ENCODE peak calls at places on chromosomes 5 and 9, in six cellular contexts. E is testis, R is AG09309, C is endodermal cell, O is GM13977, P is right lobe of liver. V is an unnamed sample.

GRCh38 chr9:94082956-94083355 is 1.3 kb upstream of the PTPDC1 start:
- DNase-seq in E (no peak), R (no peak), C (no peak), O (no peak), P (no peak), V (no peak)

GRCh38 chr9:105088088-105088487 is 156.4 kb upstream of the SLC44A1 start:
- DNase-seq in E (no peak), R (no peak), C (no peak), O (no peak), P (no peak), V (no peak)

GRCh38 chr5:101429241-101429640 is 526.2 kb upstream of the ST8SIA4 start:
- DNase-seq in E (no peak), R (peak; percentile 40), C (no peak), O (no peak), P (no peak), V (no peak)

GRCh38 chr5:124670672-124671592 is 75.5 kb downstream of the ZNF608 start:
- DNase-seq in E (no peak), R (no peak), C (no peak), O (no peak), P (no peak), V (no peak)

GRCh38 chr9:137825324-137825991 is 52.1 kb upstream of the CACNA1B start:
- DNase-seq in E (no peak), R (no peak), C (no peak), O (peak; percentile 80), P (no peak), V (no peak)

GRCh38 chr9:76459691-76460635 is 981 bp downstream of the GCNT1 start:
- DNase-seq in E (peak; percentile 41), R (no peak), C (peak; percentile 90), O (peak; percentile 46), P (no peak), V (no peak)

GRCh38 chr5:139639619-139640431 is 8.3 kb upstream of the CXXC5 start:
- DNase-seq in E (peak; percentile 29), R (no peak), C (peak; percentile 52), O (no peak), P (peak; percentile 72), V (no peak)

GRCh38 chr9:71001780-71002386 is 119.5 kb downstream of the TRPM3 start:
- DNase-seq in E (no peak), R (peak; percentile 8), C (peak; percentile 80), O (peak; percentile 15), P (peak; percentile 53), V (no peak)

GRCh38 chr9:68933434-68934318 is 80.2 kb downstream of the PRKACG start:
- DNase-seq in E (no peak), R (no peak), C (no peak), O (no peak), P (no peak), V (no peak)

GRCh38 chr5:56075361-56075760 is 80.6 kb upstream of the IL6ST start:
- DNase-seq in E (peak; percentile 47), R (no peak), C (no peak), O (no peak), P (no peak), V (peak; percentile 85)

GRCh38 chr5:113047234-113047633 is 70.6 kb downstream of the DCP2 start:
- DNase-seq in E (no peak), R (no peak), C (no peak), O (no peak), P (no peak), V (no peak)

GRCh38 chr9:8826281-8826680 is 1026.7 kb upstream of the DMAC1 start:
- DNase-seq in E (no peak), R (no peak), C (no peak), O (no peak), P (no peak), V (no peak)

GRCh38 chr5:41346609-41347008 is 133.3 kb upstream of the C6 start:
- DNase-seq in E (no peak), R (no peak), C (no peak), O (no peak), P (no peak), V (no peak)

GRCh38 chr5:107593009-107593408 is 77.7 kb downstream of the EFNA5 start:
- DNase-seq in E (no peak), R (no peak), C (no peak), O (no peak), P (no peak), V (no peak)

GRCh38 chr9:38087934-38088925 is 19.2 kb upstream of the SHB start:
- DNase-seq in E (peak; percentile 79), R (no peak), C (peak; percentile 96), O (peak; percentile 68), P (peak; percentile 84), V (no peak)

GRCh38 chr5:82719368-82719767 is 357.8 kb downstream of the TMEM167A start:
- DNase-seq in E (peak; percentile 30), R (no peak), C (no peak), O (peak; percentile 65), P (no peak), V (no peak)

GRCh38 chr9:86487222-86487841 is 133.1 kb upstream of the TUT7 start:
- DNase-seq in E (no peak), R (peak; percentile 58), C (no peak), O (peak; percentile 46), P (no peak), V (peak; percentile 47)

GRCh38 chr5:133831506-133832224 is 136.8 kb downstream of the C5orf15 start:
- DNase-seq in E (no peak), R (no peak), C (peak; percentile 60), O (no peak), P (no peak), V (no peak)

GRCh38 chr9:764105-764524 is 77.4 kb upstream of the DMRT1 start:
- DNase-seq in E (peak; percentile 70), R (peak; percentile 63), C (peak; percentile 92), O (peak; percentile 73), P (peak; percentile 63), V (peak; percentile 31)

GRCh38 chr9:18317896-18318295 is 156.1 kb upstream of the ADAMTSL1 start:
- DNase-seq in E (no peak), R (no peak), C (no peak), O (no peak), P (no peak), V (no peak)

GRCh38 chr5:75734913-75735789 is 17.9 kb upstream of the POC5 start:
- DNase-seq in E (peak; percentile 76), R (no peak), C (peak; percentile 82), O (peak; percentile 29), P (peak; percentile 71), V (no peak)

GRCh38 chr9:88792502-88792901 is 198.8 kb upstream of the S1PR3 start:
- DNase-seq in E (no peak), R (no peak), C (no peak), O (no peak), P (no peak), V (no peak)

GRCh38 chr9:110131499-110131898 is 76.5 kb downstream of the C9orf152 start:
- DNase-seq in E (no peak), R (no peak), C (no peak), O (no peak), P (no peak), V (no peak)

GRCh38 chr5:109016300-109016699 is 268.6 kb downstream of the FER start:
- DNase-seq in E (no peak), R (no peak), C (no peak), O (no peak), P (no peak), V (no peak)

GRCh38 chr5:18772475-18772874 is 1138.2 kb downstream of the TAF11L14 start:
- DNase-seq in E (no peak), R (no peak), C (peak; percentile 60), O (no peak), P (no peak), V (no peak)

GRCh38 chr9:90124961-90125360 is 517.7 kb downstream of the DIRAS2 start:
- DNase-seq in E (no peak), R (no peak), C (no peak), O (no peak), P (no peak), V (no peak)

GRCh38 chr5:170885281-170885680 is 23.5 kb downstream of the RANBP17 start:
- DNase-seq in E (no peak), R (no peak), C (no peak), O (no peak), P (no peak), V (no peak)

GRCh38 chr9:127763918-127764384 is 14.5 kb downstream of the SH2D3C start:
- DNase-seq in E (peak; percentile 55), R (no peak), C (peak; percentile 86), O (no peak), P (peak; percentile 60), V (no peak)

GRCh38 chr9:70134360-70134759 is 90.7 kb downstream of the MAMDC2 start:
- DNase-seq in E (no peak), R (no peak), C (no peak), O (no peak), P (no peak), V (no peak)

GRCh38 chr5:132180134-132180745 is 47.4 kb downstream of the P4HA2 start:
- DNase-seq in E (peak; percentile 22), R (peak; percentile 49), C (peak; percentile 67), O (peak; percentile 76), P (no peak), V (peak; percentile 57)

GRCh38 chr9:75087824-75088645 is at the start of the genes NMRK1 and OSTF1:
- DNase-seq in E (peak; percentile 97), R (peak; percentile 78), C (peak; percentile 97), O (peak; percentile 95), P (peak; percentile 97), V (peak; percentile 69)
- TF ChIP-seq CTCF in E (no peak), R (no peak), C (no peak), O (no peak), P (peak; percentile 6), V (no peak)

GRCh38 chr5:79191457-79191856 is 44.5 kb upstream of the JMY start:
- DNase-seq in E (no peak), R (no peak), C (peak; percentile 52), O (no peak), P (no peak), V (no peak)
- TF ChIP-seq CTCF in E (no peak), R (no peak), C (peak; percentile 68), O (no peak), P (no peak), V (no peak)

GRCh38 chr5:157148734-157149615 is 6.3 kb upstream of the MED7 start:
- DNase-seq in E (peak; percentile 88), R (no peak), C (peak; percentile 89), O (peak; percentile 64), P (peak; percentile 62), V (peak; percentile 39)
- TF ChIP-seq CTCF in E (peak; percentile 89), R (peak; percentile 85), C (peak; percentile 92), O (peak; percentile 84), P (peak; percentile 88), V (peak; percentile 92)

DNA sequence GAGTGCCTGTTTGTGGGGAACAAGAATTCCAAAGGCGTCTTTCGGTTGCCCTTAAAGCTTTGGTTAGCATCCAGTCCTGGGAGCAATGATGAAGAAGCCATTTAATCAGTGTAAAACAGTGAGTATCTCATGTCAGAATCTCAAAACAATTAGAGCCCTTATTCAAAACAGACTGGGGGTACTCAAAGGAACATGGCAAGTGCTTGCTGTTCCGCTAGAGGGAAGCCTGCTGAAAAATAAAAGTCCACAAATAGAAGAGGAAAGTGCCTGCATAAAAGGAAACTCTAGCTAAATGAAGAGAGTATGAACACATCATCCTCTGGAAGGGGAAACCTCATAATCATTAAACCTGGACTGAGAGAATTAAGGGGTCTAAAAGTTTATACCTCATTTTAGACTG is 26.4 kb downstream of the FBXL7 start:
- DNase-seq in E (no peak), R (no peak), C (no peak), O (no peak), P (no peak), V (no peak)
- TF ChIP-seq CTCF in E (no peak), R (no peak), C (no peak), O (no peak), P (no peak), V (no peak)